ENCODE peak calls at places on chromosomes 4 and X, in six cellular contexts. One of them, this sample, is unnamed.

GRCh38 chr4:177041356-177041755 is 248.6 kb upstream of the VEGFC start:
- DNase-seq in HepG2: no peak
- DNase-seq in HCT116: no peak
- DNase-seq in GM12878: no peak
- DNase-seq in H1: no peak
- DNase-seq in K562: no peak
- DNase-seq in this sample: no peak

GRCh38 chr4:82561745-82562552 is at the start of gene TMEM150C:
- DNase-seq in HepG2: no peak
- DNase-seq in HCT116: no peak
- DNase-seq in GM12878: no peak
- DNase-seq in H1: peak
- DNase-seq in K562: no peak
- DNase-seq in this sample: no peak

GRCh38 chr4:38368612-38369011 is 295.4 kb upstream of the KLF3 start:
- DNase-seq in HepG2: no peak
- DNase-seq in HCT116: no peak
- DNase-seq in GM12878: no peak
- DNase-seq in H1: no peak
- DNase-seq in K562: no peak
- DNase-seq in this sample: no peak

GRCh38 chr4:153822316-153822715 is 33.4 kb upstream of the SFRP2 start:
- DNase-seq in HepG2: no peak
- DNase-seq in HCT116: no peak
- DNase-seq in GM12878: no peak
- DNase-seq in H1: no peak
- DNase-seq in K562: no peak
- DNase-seq in this sample: no peak

GRCh38 chr4:169249214-169249973 is 21.4 kb downstream of the SH3RF1 start:
- DNase-seq in HepG2: peak
- DNase-seq in HCT116: no peak
- DNase-seq in GM12878: no peak
- DNase-seq in H1: no peak
- DNase-seq in K562: no peak
- DNase-seq in this sample: no peak

GRCh38 chr4:8105303-8106100 is 53.1 kb downstream of the ABLIM2 start:
- DNase-seq in HepG2: no peak
- DNase-seq in HCT116: no peak
- DNase-seq in GM12878: no peak
- DNase-seq in H1: no peak
- DNase-seq in K562: no peak
- DNase-seq in this sample: no peak

GRCh38 chrX:102966701-102967100 is 29.6 kb downstream of the RAB40AL start:
- DNase-seq in HepG2: no peak
- DNase-seq in HCT116: no peak
- DNase-seq in GM12878: no peak
- DNase-seq in H1: no peak
- DNase-seq in K562: no peak
- DNase-seq in this sample: no peak

GRCh38 chr4:107736924-107737448 is 17.0 kb upstream of the PAPSS1 start:
- DNase-seq in HepG2: peak
- DNase-seq in HCT116: peak
- DNase-seq in GM12878: no peak
- DNase-seq in H1: peak
- DNase-seq in K562: peak
- DNase-seq in this sample: no peak

GRCh38 chr4:158670975-158671664 is 567 bp downstream of the C4orf46 start:
- DNase-seq in HepG2: peak
- DNase-seq in HCT116: peak
- DNase-seq in GM12878: peak
- DNase-seq in H1: peak
- DNase-seq in K562: peak
- DNase-seq in this sample: no peak

GRCh38 chr4:73172166-73172565 is 86.4 kb downstream of the ANKRD17 start:
- DNase-seq in HepG2: no peak
- DNase-seq in HCT116: no peak
- DNase-seq in GM12878: no peak
- DNase-seq in H1: no peak
- DNase-seq in K562: no peak
- DNase-seq in this sample: no peak

GRCh38 chrX:120795301-120795700 is 80.4 kb downstream of the CT47B1 start:
- DNase-seq in HepG2: no peak
- DNase-seq in HCT116: no peak
- DNase-seq in GM12878: no peak
- DNase-seq in H1: no peak
- DNase-seq in K562: no peak
- DNase-seq in this sample: no peak

GRCh38 chr4:8097141-8097541 is 61.5 kb downstream of the ABLIM2 start:
- DNase-seq in HepG2: no peak
- DNase-seq in HCT116: no peak
- DNase-seq in GM12878: no peak
- DNase-seq in H1: no peak
- DNase-seq in K562: no peak
- DNase-seq in this sample: no peak

GRCh38 chr4:100517864-100518341 is at the start of gene EMCN:
- DNase-seq in HepG2: no peak
- DNase-seq in HCT116: no peak
- DNase-seq in GM12878: no peak
- DNase-seq in H1: no peak
- DNase-seq in K562: no peak
- DNase-seq in this sample: no peak

GRCh38 chr4:5460106-5460801 is 248.1 kb downstream of the EVC2 start:
- DNase-seq in HepG2: peak
- DNase-seq in HCT116: peak
- DNase-seq in GM12878: no peak
- DNase-seq in H1: peak
- DNase-seq in K562: peak
- DNase-seq in this sample: peak

GRCh38 chr4:113434247-113434587 is 327.3 kb downstream of the CAMK2D start:
- DNase-seq in HepG2: peak
- DNase-seq in HCT116: no peak
- DNase-seq in GM12878: no peak
- DNase-seq in H1: no peak
- DNase-seq in K562: no peak
- DNase-seq in this sample: no peak

GRCh38 chr4:95761441-95761840 is 78.5 kb upstream of the PDHA2 start:
- DNase-seq in HepG2: no peak
- DNase-seq in HCT116: peak
- DNase-seq in GM12878: no peak
- DNase-seq in H1: no peak
- DNase-seq in K562: no peak
- DNase-seq in this sample: no peak

GRCh38 chrX:134669378-134670098 is 11.3 kb upstream of the PLAC1 start:
- DNase-seq in HepG2: no peak
- DNase-seq in HCT116: no peak
- DNase-seq in GM12878: no peak
- DNase-seq in H1: no peak
- DNase-seq in K562: no peak
- DNase-seq in this sample: no peak

GRCh38 chrX:23228950-23229448 is 105.7 kb upstream of the PTCHD1 start:
- DNase-seq in HepG2: no peak
- DNase-seq in HCT116: no peak
- DNase-seq in GM12878: no peak
- DNase-seq in H1: no peak
- DNase-seq in K562: no peak
- DNase-seq in this sample: no peak

GRCh38 chr4:15956179-15956850 is 6.7 kb downstream of the FGFBP2 start:
- DNase-seq in HepG2: peak
- DNase-seq in HCT116: peak
- DNase-seq in GM12878: peak
- DNase-seq in H1: peak
- DNase-seq in K562: peak
- DNase-seq in this sample: peak

GRCh38 chrX:48492293-48492910 is 16.4 kb upstream of the PORCN start:
- DNase-seq in HepG2: no peak
- DNase-seq in HCT116: no peak
- DNase-seq in GM12878: no peak
- DNase-seq in H1: no peak
- DNase-seq in K562: peak
- DNase-seq in this sample: no peak

GRCh38 chr4:127165971-127166370 is 466.8 kb upstream of the INTU start:
- DNase-seq in HepG2: no peak
- DNase-seq in HCT116: no peak
- DNase-seq in GM12878: no peak
- DNase-seq in H1: no peak
- DNase-seq in K562: no peak
- DNase-seq in this sample: no peak

GRCh38 chr4:176635372-176636261 is 157.1 kb downstream of the VEGFC start:
- DNase-seq in HepG2: no peak
- DNase-seq in HCT116: no peak
- DNase-seq in GM12878: no peak
- DNase-seq in H1: no peak
- DNase-seq in K562: no peak
- DNase-seq in this sample: no peak

GRCh38 chrX:23380581-23380980 is 45.9 kb downstream of the PTCHD1 start:
- DNase-seq in HepG2: no peak
- DNase-seq in HCT116: no peak
- DNase-seq in GM12878: no peak
- DNase-seq in H1: no peak
- DNase-seq in K562: no peak
- DNase-seq in this sample: no peak

GRCh38 chrX:101488796-101489195 is 3.5 kb downstream of the ARMCX4 start:
- DNase-seq in HepG2: no peak
- DNase-seq in HCT116: no peak
- DNase-seq in GM12878: no peak
- DNase-seq in H1: no peak
- DNase-seq in K562: no peak
- DNase-seq in this sample: no peak

GRCh38 chr4:18138076-18138665 is 116.6 kb upstream of the LCORL start:
- DNase-seq in HepG2: peak
- DNase-seq in HCT116: no peak
- DNase-seq in GM12878: no peak
- DNase-seq in H1: no peak
- DNase-seq in K562: no peak
- DNase-seq in this sample: no peak

GRCh38 chr4:139809207-139810157 is 143.9 kb downstream of the MGST2 start:
- DNase-seq in HepG2: no peak
- DNase-seq in HCT116: no peak
- DNase-seq in GM12878: no peak
- DNase-seq in H1: no peak
- DNase-seq in K562: no peak
- DNase-seq in this sample: no peak

GRCh38 chr4:179372242-179372641 is 1930.0 kb upstream of the AGA start:
- DNase-seq in HepG2: no peak
- DNase-seq in HCT116: no peak
- DNase-seq in GM12878: no peak
- DNase-seq in H1: no peak
- DNase-seq in K562: no peak
- DNase-seq in this sample: no peak

GRCh38 chrX:64975491-64975890 is 759 bp downstream of the ZC4H2 start:
- DNase-seq in HepG2: peak
- DNase-seq in HCT116: no peak
- DNase-seq in GM12878: no peak
- DNase-seq in H1: peak
- DNase-seq in K562: no peak
- DNase-seq in this sample: peak

GRCh38 chr4:130703211-130703920 is 1607.4 kb downstream of the C4orf33 start:
- DNase-seq in HepG2: no peak
- DNase-seq in HCT116: no peak
- DNase-seq in GM12878: no peak
- DNase-seq in H1: no peak
- DNase-seq in K562: no peak
- DNase-seq in this sample: no peak

DNA sequence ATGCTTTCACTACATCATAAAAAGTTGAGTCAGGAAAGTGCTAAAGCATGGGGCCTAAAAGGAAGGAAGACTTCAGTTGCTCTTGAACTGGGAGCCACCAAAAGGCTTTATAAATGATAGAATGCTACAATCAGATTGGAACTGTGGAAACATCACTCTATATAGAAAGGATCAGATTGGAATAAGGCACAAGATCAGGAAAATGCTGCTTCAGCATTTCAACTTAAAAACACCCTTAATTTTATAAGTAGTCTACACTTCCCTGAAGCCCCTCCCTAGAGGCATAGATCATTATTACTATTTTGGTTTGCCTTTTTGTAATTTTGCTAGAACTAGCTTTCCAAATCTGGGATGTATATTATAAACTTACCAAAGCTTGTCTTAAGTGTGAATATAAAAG is 170.7 kb downstream of the FANCB start:
- DNase-seq in HepG2: no peak
- DNase-seq in HCT116: no peak
- DNase-seq in GM12878: no peak
- DNase-seq in H1: no peak
- DNase-seq in K562: no peak
- DNase-seq in this sample: no peak
- TF ChIP-seq ZNF274 in HepG2: no peak
- TF ChIP-seq ZNF274 in HCT116: no peak
- TF ChIP-seq ZNF274 in GM12878: no peak
- TF ChIP-seq ZNF274 in H1: no peak
- TF ChIP-seq ZNF274 in K562: no peak
- TF ChIP-seq ZNF274 in this sample: no peak

DNA sequence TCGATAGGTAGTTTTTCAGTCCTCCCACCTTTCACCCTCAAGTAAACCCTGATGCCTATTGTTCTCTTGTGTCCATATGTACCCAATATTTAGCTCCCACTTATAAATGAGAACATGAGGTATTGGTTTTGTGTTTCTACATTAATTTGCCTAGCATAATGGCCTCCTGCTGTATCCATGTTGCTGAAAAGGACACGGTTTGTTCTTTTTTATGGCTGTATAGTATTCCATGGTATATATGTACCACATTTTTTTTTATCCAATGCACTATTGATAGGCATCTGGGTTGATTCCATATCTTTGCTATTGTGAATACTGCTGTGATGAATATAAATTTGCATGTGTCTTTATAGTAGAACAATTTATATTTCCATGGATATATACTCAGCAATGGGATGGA is 199.2 kb downstream of the RAB28 start:
- DNase-seq in HepG2: no peak
- DNase-seq in HCT116: no peak
- DNase-seq in GM12878: no peak
- DNase-seq in H1: no peak
- DNase-seq in K562: no peak
- DNase-seq in this sample: no peak
- TF ChIP-seq ZNF274 in HepG2: no peak
- TF ChIP-seq ZNF274 in HCT116: no peak
- TF ChIP-seq ZNF274 in GM12878: no peak
- TF ChIP-seq ZNF274 in H1: no peak
- TF ChIP-seq ZNF274 in K562: no peak
- TF ChIP-seq ZNF274 in this sample: no peak

DNA sequence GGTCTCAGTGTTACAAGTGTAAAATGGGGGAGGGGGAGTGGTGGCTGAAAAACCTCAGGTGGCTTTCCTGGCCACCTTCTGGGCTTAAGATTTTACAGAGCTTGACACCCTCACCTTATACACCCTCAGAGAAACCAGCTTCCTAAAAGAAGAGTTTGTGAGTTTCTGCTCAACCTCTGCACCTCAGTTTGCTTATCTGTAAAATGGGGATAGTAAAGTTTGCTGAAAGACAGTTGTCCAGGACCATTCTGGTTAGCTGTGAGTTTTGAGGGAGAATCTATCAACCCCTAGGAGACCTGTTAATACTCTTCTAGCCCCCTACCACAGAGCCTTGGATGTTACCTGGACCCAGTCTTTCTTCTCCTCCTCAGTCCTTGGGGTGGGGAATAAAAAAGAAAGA is 9.7 kb downstream of the TSR2 start:
- DNase-seq in HepG2: no peak
- DNase-seq in HCT116: no peak
- DNase-seq in GM12878: no peak
- DNase-seq in H1: no peak
- DNase-seq in K562: no peak
- DNase-seq in this sample: no peak
- TF ChIP-seq ZNF274 in HepG2: no peak
- TF ChIP-seq ZNF274 in HCT116: no peak
- TF ChIP-seq ZNF274 in GM12878: no peak
- TF ChIP-seq ZNF274 in H1: no peak
- TF ChIP-seq ZNF274 in K562: no peak
- TF ChIP-seq ZNF274 in this sample: no peak

GRCh38 chrX:40734956-40735317 is 405 bp downstream of the MED14 start:
- DNase-seq in HepG2: no peak
- DNase-seq in HCT116: no peak
- DNase-seq in GM12878: no peak
- DNase-seq in H1: no peak
- DNase-seq in K562: no peak
- DNase-seq in this sample: no peak
- TF ChIP-seq ZNF274 in HepG2: no peak
- TF ChIP-seq ZNF274 in HCT116: no peak
- TF ChIP-seq ZNF274 in GM12878: no peak
- TF ChIP-seq ZNF274 in H1: no peak
- TF ChIP-seq ZNF274 in K562: no peak
- TF ChIP-seq ZNF274 in this sample: no peak

This sample was measured in NT2/D1.